ENCODE peak calls at places on chromosome X, in eight cellular contexts. P is Caco-2, S is HCT116, G is fibroblast of lung, V is tibial artery, R is left lung, T is dorsolateral prefrontal cortex, K is upper lobe of right lung. O is an unnamed sample.

GRCh38 chrX:103941201-103941975 is 21.0 kb upstream of the TMSB15B start:
- DNase-seq in K (no peak), R (no peak), P (peak; percentile 19), S (no peak), V (no peak), G (peak; percentile 49), T (no peak), O (no peak)

GRCh38 chrX:106959897-106960296 is 39.7 kb downstream of the CLDN2 start:
- DNase-seq in P (peak; percentile 49), G (peak; percentile 33), K (no peak), V (no peak), T (no peak), S (no peak), R (no peak), O (no peak)

GRCh38 chrX:67050760-67051159 is 411.9 kb upstream of the EDA2R start:
- DNase-seq in V (no peak), T (no peak), K (no peak), G (no peak), P (no peak), R (no peak), S (no peak), O (no peak)

GRCh38 chrX:24506082-24506481 is 41.0 kb downstream of the PDK3 start:
- DNase-seq in T (no peak), K (no peak), V (no peak), S (no peak), G (no peak), R (no peak), P (peak; percentile 59), O (no peak)

GRCh38 chrX:140918398-140919043 is 83.9 kb upstream of the SPANXB1 start:
- DNase-seq in S (peak; percentile 10), P (peak; percentile 36), K (no peak), V (no peak), T (no peak), G (peak; percentile 70), R (no peak), O (no peak)

GRCh38 chrX:72306851-72307645 is 1.3 kb upstream of the CITED1 start:
- DNase-seq in R (peak; percentile 61), S (peak; percentile 22), G (peak; percentile 64), K (peak; percentile 73), T (peak; percentile 38), P (peak; percentile 51), V (peak; percentile 49), O (no peak)

GRCh38 chrX:24796204-24796603 is 102.5 kb downstream of the POLA1 start:
- DNase-seq in G (no peak), K (no peak), R (no peak), V (no peak), S (no peak), P (no peak), T (no peak), O (no peak)

GRCh38 chrX:136867096-136867491 is 13.4 kb downstream of the RBMX start:
- DNase-seq in R (no peak), S (no peak), G (peak; percentile 84), K (no peak), P (no peak), V (no peak), T (no peak), O (no peak)

GRCh38 chrX:13376857-13377441 is 57.1 kb upstream of the ATXN3L start:
- DNase-seq in K (no peak), G (peak; percentile 98), P (no peak), R (peak; percentile 34), V (no peak), T (no peak), S (no peak), O (no peak)

GRCh38 chrX:119512145-119512800 is 44.0 kb downstream of the SLC25A5 start:
- DNase-seq in P (peak; percentile 77), S (peak; percentile 48), V (peak; percentile 29), G (peak; percentile 69), K (peak; percentile 71), T (no peak), R (peak; percentile 68), O (no peak)

GRCh38 chrX:106404512-106404911 is 207.3 kb upstream of the RADX start:
- DNase-seq in V (no peak), P (peak; percentile 6), G (no peak), R (no peak), T (no peak), S (peak; percentile 13), K (no peak), O (no peak)

GRCh38 chrX:23896983-23897382 is 10.8 kb downstream of the APOO start:
- DNase-seq in T (no peak), V (no peak), R (no peak), K (no peak), S (no peak), G (no peak), P (no peak), O (no peak)

GRCh38 chrX:153635788-153636668 is 11.0 kb upstream of the DUSP9 start:
- DNase-seq in S (no peak), G (no peak), R (no peak), V (no peak), K (peak; percentile 56), P (peak; percentile 35), T (no peak), O (no peak)

DNA sequence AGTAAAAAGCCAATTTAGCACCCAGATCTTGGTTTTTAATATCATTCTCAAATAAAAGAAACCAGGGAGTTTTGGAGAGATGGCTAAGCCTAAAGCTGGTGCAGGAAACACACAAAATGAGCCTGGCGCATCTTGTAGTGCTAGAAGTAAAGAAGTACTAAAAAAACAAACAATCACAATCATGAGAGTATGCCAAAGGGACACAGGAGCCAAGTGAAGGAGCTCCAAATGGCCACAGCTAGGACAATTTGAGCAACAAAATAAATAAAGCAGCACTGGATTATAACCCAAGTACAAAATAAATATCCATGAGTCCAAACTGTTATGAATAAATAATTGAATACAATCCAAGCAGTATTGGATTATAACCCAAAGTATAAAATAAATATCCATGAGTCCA is 37.7 kb upstream of the HCCS start:
- DNase-seq in G (no peak), T (no peak), K (no peak), R (no peak), P (no peak), S (no peak), V (no peak), O (no peak)
- TF ChIP-seq CTCF in G (no peak), T (no peak), K (no peak), R (no peak), P (no peak), S (no peak), V (no peak), O (no peak)

GRCh38 chrX:1784773-1785172 is 169.9 kb downstream of the ASMT start:
- DNase-seq in G (no peak), K (no peak), S (no peak), T (no peak), V (no peak), R (no peak), P (no peak), O (no peak)
- TF ChIP-seq CTCF in G (no peak), K (no peak), S (no peak), T (no peak), V (no peak), R (no peak), P (no peak), O (no peak)

GRCh38 chrX:38561126-38561868 is at the start of gene TSPAN7:
- DNase-seq in P (peak; percentile 83), T (peak; percentile 73), S (peak; percentile 28), V (peak; percentile 59), G (peak; percentile 66), K (peak; percentile 91), R (peak; percentile 80), O (peak; percentile 35)

GRCh38 chrX:38560776-38561125 is 591 bp upstream of the TSPAN7 start:
- DNase-seq in G (no peak), K (peak; percentile 35), R (no peak), V (no peak), S (no peak), T (no peak), P (no peak), O (no peak)

GRCh38 chrX:38563006-38563405 is 1.7 kb downstream of the TSPAN7 start:
- DNase-seq in S (no peak), G (no peak), P (peak; percentile 2), R (no peak), T (no peak), K (no peak), V (no peak), O (no peak)

GRCh38 chrX:38558681-38559080 is 2.7 kb upstream of the TSPAN7 start:
- DNase-seq in K (no peak), P (no peak), V (no peak), G (no peak), R (no peak), T (no peak), S (no peak), O (no peak)

GRCh38 chrX:38561951-38562719 is 793 bp downstream of the TSPAN7 start:
- DNase-seq in V (peak; percentile 19), G (no peak), K (peak; percentile 63), S (no peak), T (peak; percentile 59), P (peak; percentile 4), R (peak; percentile 31), O (no peak)
- TF ChIP-seq CTCF in V (no peak), G (no peak), K (no peak), S (no peak), T (no peak), P (no peak), R (no peak), O (no peak)

GRCh38 chrX:53715336-53715924 is 28.9 kb upstream of the HUWE1 start:
- DNase-seq in P (no peak), G (no peak), T (no peak), S (no peak), V (no peak), K (no peak), R (no peak), O (no peak)

GRCh38 chrX:53716328-53717088 is 30.0 kb upstream of the HUWE1 start:
- DNase-seq in P (no peak), K (no peak), G (peak; percentile 32), V (no peak), R (no peak), S (no peak), T (no peak), O (no peak)

GRCh38 chrX:53713987-53714579 is 27.6 kb upstream of the HUWE1 start:
- DNase-seq in V (no peak), R (no peak), K (no peak), P (no peak), T (no peak), S (no peak), G (peak; percentile 4), O (no peak)

GRCh38 chrX:53717205-53717604 is 30.7 kb upstream of the HUWE1 start:
- DNase-seq in S (no peak), T (no peak), R (no peak), P (no peak), K (no peak), V (no peak), G (no peak), O (no peak)

DNA sequence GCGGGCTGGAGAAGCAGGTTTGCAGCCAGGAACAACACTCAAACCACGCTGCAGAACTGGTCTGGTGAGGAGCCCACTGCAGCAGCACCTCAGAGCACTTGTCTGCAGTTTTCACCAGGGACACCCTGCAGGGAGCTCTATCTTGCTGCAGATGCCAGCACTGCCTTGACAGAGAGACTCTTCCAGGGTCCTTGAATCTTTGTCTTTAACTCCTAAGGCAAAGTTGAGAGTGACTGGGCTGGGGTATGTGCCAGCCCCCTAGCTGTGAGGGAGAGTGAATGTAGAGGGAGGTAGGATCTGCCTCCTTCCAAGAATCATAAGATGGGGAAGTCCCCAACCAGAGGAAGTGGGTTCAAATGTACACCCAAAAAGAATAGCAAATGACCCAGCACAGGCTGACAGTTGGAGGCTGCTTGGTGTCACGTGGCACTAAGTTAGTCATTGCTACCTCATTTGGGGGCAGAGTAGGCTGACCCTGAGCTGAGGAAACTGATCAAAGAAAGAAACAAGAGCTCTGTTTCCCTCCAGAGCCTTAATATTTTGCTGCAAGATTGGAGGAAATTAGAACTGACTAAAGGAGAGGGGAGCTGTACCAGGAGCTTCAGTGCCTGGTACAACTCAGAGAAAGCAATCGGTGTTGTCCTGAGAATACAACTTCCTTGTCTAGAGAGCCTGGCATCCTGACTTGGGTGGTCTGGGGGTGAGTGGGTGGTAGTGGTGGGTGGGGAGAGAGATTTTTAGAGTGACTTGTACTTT is 28.2 kb upstream of the HUWE1 start:
- DNase-seq in G (peak; percentile 37), T (no peak), R (peak; percentile 39), S (peak; percentile 4), K (peak; percentile 68), P (peak; percentile 25), V (no peak), O (no peak)
- TF ChIP-seq CTCF in G (no peak), T (no peak), R (no peak), S (no peak), K (no peak), P (no peak), V (no peak), O (no peak)